ENCODE peak calls at places on chromosomes 5 and 9, in six cellular contexts. E, Z, F, K, L and H are unnamed samples.

GRCh38 chr5:1325191-1325741 is 19.6 kb downstream of the CLPTM1L start:
- DNase-seq in E (no peak), Z (no peak), F (peak; percentile 55), K (no peak), L (no peak), H (no peak)

GRCh38 chr9:129750010-129750409 is 2.8 kb downstream of the PTGES start:
- DNase-seq in E (no peak), Z (no peak), F (no peak), K (peak; percentile 65), L (no peak), H (peak; percentile 73)

GRCh38 chr9:108416321-108416720 is 439.5 kb downstream of the ACTL7B start:
- DNase-seq in E (no peak), Z (peak; percentile 14), F (no peak), K (peak; percentile 57), L (no peak), H (peak; percentile 53)

GRCh38 chr9:35645736-35646582 is 4.8 kb downstream of the SIT1 start:
- DNase-seq in E (no peak), Z (peak; percentile 57), F (peak; percentile 74), K (peak; percentile 36), L (peak; percentile 28), H (peak; percentile 73)

GRCh38 chr5:128015978-128016377 is 67.6 kb upstream of the SLC12A2 start:
- DNase-seq in E (no peak), Z (no peak), F (no peak), K (no peak), L (no peak), H (no peak)

GRCh38 chr9:116998305-116998704 is 311.2 kb downstream of the TRIM32 start:
- DNase-seq in E (peak; percentile 12), Z (no peak), F (no peak), K (peak; percentile 22), L (peak; percentile 19), H (peak; percentile 44)

GRCh38 chr9:21715408-21715807 is 87.0 kb upstream of the MTAP start:
- DNase-seq in E (no peak), Z (no peak), F (no peak), K (no peak), L (no peak), H (no peak)

GRCh38 chr9:133496901-133497411 is 18.1 kb upstream of the SLC2A6 start:
- DNase-seq in E (no peak), Z (no peak), F (no peak), K (no peak), L (no peak), H (no peak)

DNA sequence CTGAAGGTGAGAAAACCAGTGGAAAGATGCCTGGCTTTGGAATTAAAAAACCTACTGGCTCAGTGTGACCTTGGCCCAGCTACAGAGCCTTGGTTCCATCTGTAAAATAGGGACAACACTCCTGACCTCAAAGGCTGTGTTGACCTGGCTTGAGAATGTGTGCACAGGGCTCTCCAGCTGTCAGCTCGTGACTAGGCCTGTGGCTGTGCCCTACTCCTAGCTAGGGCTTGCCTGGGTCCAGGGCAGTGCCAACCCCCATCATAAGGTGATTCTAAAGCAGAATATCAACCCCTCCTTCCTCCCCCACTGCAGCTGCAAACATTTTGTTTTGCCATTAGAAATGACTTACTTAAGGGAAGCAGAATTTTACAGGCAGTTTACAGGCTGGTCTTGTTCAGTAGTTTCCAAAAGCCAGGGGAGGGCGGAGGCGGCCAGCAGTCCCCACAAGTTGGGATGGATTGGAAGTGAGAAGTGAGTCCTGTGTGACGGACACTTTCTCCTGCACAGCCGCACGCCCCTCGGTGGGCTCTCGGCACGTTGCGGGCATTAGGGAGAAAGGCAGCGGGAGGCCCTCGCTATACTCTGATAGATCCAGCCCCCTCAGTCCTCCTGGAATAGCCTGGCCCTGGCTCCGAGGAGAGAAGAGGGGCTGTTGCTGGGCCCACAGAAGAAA is 7.2 kb downstream of the PITX1 start:
- DNase-seq in E (no peak), Z (no peak), F (no peak), K (no peak), L (no peak), H (no peak)
- TF ChIP-seq CTCF in E (no peak), Z (no peak), F (no peak), K (no peak), L (no peak), H (no peak)

GRCh38 chr9:4902135-4902475 is 83.0 kb upstream of the JAK2 start:
- DNase-seq in E (no peak), Z (no peak), F (no peak), K (no peak), L (no peak), H (no peak)

GRCh38 chr9:4905135-4905490 is 80.0 kb upstream of the JAK2 start:
- DNase-seq in E (no peak), Z (no peak), F (no peak), K (no peak), L (no peak), H (no peak)

DNA sequence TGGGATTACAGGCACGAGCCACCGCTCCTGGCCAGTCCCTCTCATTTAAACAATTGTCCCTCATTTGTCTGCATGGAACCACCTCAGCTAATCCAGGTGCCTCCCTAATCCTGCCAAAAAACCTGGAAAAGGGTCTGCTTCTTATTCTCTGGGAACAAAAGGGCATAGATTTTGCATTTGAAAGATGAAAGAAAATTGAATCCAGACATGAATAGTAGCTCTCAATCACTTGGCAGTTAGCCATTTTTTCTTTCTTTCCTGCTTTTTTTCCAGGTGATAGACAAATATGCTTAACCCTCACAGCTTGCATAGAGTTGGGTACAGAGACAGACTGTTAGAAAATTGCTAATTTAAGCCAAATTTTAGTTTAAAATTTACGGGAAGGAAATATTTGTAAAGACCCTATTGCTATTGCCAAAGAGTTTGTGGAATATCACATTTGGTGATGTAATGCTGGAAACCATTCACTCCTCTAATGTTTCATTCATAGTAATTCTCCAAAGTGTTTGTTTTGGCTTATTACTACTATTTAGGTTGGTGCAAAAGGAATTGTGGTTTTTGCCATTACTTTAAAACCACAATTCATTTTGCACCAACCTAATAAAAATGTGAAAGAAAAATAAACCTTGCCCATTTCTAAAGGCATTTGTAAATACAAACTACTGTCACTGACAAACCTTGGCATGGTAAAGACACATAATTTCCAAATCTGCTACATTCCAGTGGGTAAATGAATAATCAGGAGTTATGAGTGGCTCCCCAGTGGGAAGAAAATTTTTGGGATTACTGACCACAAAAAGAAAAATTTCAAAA is 80.5 kb upstream of the JAK2 start:
- DNase-seq in E (peak; percentile 90), Z (no peak), F (no peak), K (peak; percentile 89), L (no peak), H (peak; percentile 69)
- TF ChIP-seq CTCF in E (no peak), Z (no peak), F (no peak), K (no peak), L (no peak), H (no peak)

GRCh38 chr9:71769175-71770165 is 1.2 kb upstream of the CEMIP2 start:
- DNase-seq in E (no peak), Z (peak; percentile 88), F (peak; percentile 95), K (peak; percentile 83), L (peak; percentile 33), H (peak; percentile 77)
- TF ChIP-seq CTCF in E (peak; percentile 12), Z (no peak), F (peak; percentile 10), K (no peak), L (peak; percentile 19), H (peak; percentile 32)

GRCh38 chr5:172423379-172424110 is 30.8 kb downstream of the SH3PXD2B start:
- DNase-seq in E (no peak), Z (no peak), F (no peak), K (no peak), L (no peak), H (no peak)

GRCh38 chr5:172424111-172424490 is 30.2 kb downstream of the SH3PXD2B start:
- DNase-seq in E (peak; percentile 85), Z (no peak), F (no peak), K (no peak), L (no peak), H (no peak)

GRCh38 chr5:172427202-172427601 is 27.1 kb downstream of the SH3PXD2B start:
- DNase-seq in E (no peak), Z (no peak), F (no peak), K (no peak), L (no peak), H (no peak)

GRCh38 chr5:172426086-172426485 is 28.2 kb downstream of the SH3PXD2B start:
- DNase-seq in E (no peak), Z (no peak), F (no peak), K (no peak), L (no peak), H (no peak)

DNA sequence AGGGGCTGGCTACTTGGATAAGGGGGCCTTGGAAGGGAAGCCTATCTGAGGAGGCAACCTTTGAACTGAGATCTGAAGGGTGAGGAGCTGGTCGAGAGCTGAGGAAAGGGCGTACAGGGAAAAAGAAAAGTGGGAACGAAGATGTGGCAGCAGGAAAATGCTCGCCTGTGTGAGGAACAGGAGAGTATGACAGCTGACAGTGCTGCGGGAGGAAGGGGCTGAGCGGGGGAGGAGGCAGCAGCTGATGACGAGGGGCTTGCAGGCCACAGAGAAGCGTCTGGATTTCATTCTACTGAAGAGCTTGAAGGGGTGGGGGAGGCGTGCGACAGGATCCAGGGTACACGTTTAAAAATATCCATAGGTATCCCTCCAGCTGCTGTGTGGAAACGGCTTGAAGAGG is 28.9 kb downstream of the SH3PXD2B start:
- DNase-seq in E (no peak), Z (no peak), F (no peak), K (no peak), L (no peak), H (no peak)
- TF ChIP-seq CTCF in E (no peak), Z (no peak), F (no peak), K (no peak), L (no peak), H (no peak)